ENCODE peak calls at places on chromosomes 2 and 18, in seven cellular contexts. E is head of caudate nucleus, C is Right ventricle myocardium superior, R is iPS-NIHi11, S is nucleus accumbens, F is NCI-H1436, O is LoVo. H is an unnamed sample.

GRCh38 chr18:79924814-79925655 is 26.4 kb downstream of the SLC66A2 start:
- DNase-seq in E (peak), C (peak), R (no peak), S (peak), F (no peak), O (no peak), H (no peak)

GRCh38 chr2:128302744-128303067 is 16.0 kb downstream of the HS6ST1 start:
- DNase-seq in E (no peak), C (peak), R (no peak), S (no peak), F (no peak), O (no peak), H (no peak)

GRCh38 chr2:214946949-214947348 is 137.5 kb upstream of the BARD1 start:
- DNase-seq in E (no peak), C (no peak), R (no peak), S (no peak), F (no peak), O (no peak), H (no peak)

GRCh38 chr2:2847131-2847740 is 516.2 kb upstream of the MYT1L start:
- DNase-seq in E (no peak), C (peak), R (no peak), S (peak), F (peak), O (no peak), H (no peak)

GRCh38 chr2:46979611-46980010 is 64.0 kb upstream of the MCFD2 start:
- DNase-seq in E (no peak), C (no peak), R (no peak), S (peak), F (no peak), O (no peak), H (no peak)

GRCh38 chr2:191622374-191623320 is 55.3 kb upstream of the NABP1 start:
- DNase-seq in E (no peak), C (no peak), R (no peak), S (no peak), F (no peak), O (no peak), H (no peak)

GRCh38 chr2:240793313-240794177 is 26.5 kb downstream of the KIF1A start:
- DNase-seq in E (no peak), C (peak), R (no peak), S (no peak), F (no peak), O (no peak), H (no peak)

GRCh38 chr2:17398770-17399169 is 119.5 kb downstream of the RAD51AP2 start:
- DNase-seq in E (no peak), C (no peak), R (no peak), S (no peak), F (no peak), O (no peak), H (no peak)

GRCh38 chr18:76471593-76471992 is 23.4 kb downstream of the ZNF516 start:
- DNase-seq in E (no peak), C (no peak), R (no peak), S (no peak), F (no peak), O (no peak), H (no peak)

GRCh38 chr2:10382313-10383061 is 65.6 kb downstream of the ODC1 start:
- DNase-seq in E (no peak), C (peak), R (no peak), S (no peak), F (no peak), O (no peak), H (no peak)

GRCh38 chr2:235716875-235717496 is 223.1 kb downstream of the AGAP1 start:
- DNase-seq in E (no peak), C (no peak), R (no peak), S (no peak), F (peak), O (no peak), H (no peak)

GRCh38 chr2:42755161-42755900 is 8.6 kb downstream of the OXER1 start:
- DNase-seq in E (no peak), C (no peak), R (no peak), S (no peak), F (no peak), O (no peak), H (no peak)

GRCh38 chr2:187313831-187314230 is 134.2 kb downstream of the CALCRL start:
- DNase-seq in E (no peak), C (no peak), R (no peak), S (no peak), F (peak), O (no peak), H (no peak)

GRCh38 chr2:17353268-17353667 is 165.0 kb downstream of the RAD51AP2 start:
- DNase-seq in E (no peak), C (no peak), R (no peak), S (no peak), F (no peak), O (no peak), H (no peak)

GRCh38 chr2:202635441-202636296 is 900 bp downstream of the FAM117B start:
- DNase-seq in E (peak), C (peak), R (peak), S (peak), F (peak), O (peak), H (peak)

GRCh38 chr2:239934571-239935171 is 90.5 kb downstream of the NDUFA10 start:
- DNase-seq in E (peak), C (peak), R (peak), S (peak), F (peak), O (peak), H (peak)

GRCh38 chr2:212282596-212283330 is 255.8 kb downstream of the ERBB4 start:
- DNase-seq in E (no peak), C (no peak), R (no peak), S (no peak), F (no peak), O (no peak), H (no peak)

GRCh38 chr2:241430178-241430577 is 74.1 kb downstream of the FARP2 start:
- DNase-seq in E (no peak), C (no peak), R (no peak), S (no peak), F (no peak), O (no peak), H (no peak)

GRCh38 chr2:24722141-24722790 is 70.9 kb downstream of the PTRHD1 start:
- DNase-seq in E (no peak), C (no peak), R (no peak), S (no peak), F (no peak), O (no peak), H (no peak)

GRCh38 chr2:220553150-220553549 is 925.7 kb downstream of the SLC4A3 start:
- DNase-seq in E (no peak), C (no peak), R (no peak), S (no peak), F (no peak), O (no peak), H (no peak)

GRCh38 chr2:197675711-197676188 is 363 bp upstream of the RFTN2 start:
- DNase-seq in E (peak), C (no peak), R (peak), S (peak), F (no peak), O (no peak), H (no peak)

GRCh38 chr2:60416221-60417008 is 137.0 kb downstream of the BCL11A start:
- DNase-seq in E (no peak), C (no peak), R (no peak), S (no peak), F (no peak), O (peak), H (no peak)

GRCh38 chr2:47357475-47357874 is 45.5 kb upstream of the MSH2 start:
- DNase-seq in E (peak), C (no peak), R (no peak), S (no peak), F (no peak), O (peak), H (no peak)

GRCh38 chr18:58205087-58205779 is 161.2 kb downstream of the NEDD4L start:
- DNase-seq in E (no peak), C (no peak), R (no peak), S (no peak), F (no peak), O (no peak), H (no peak)

GRCh38 chr2:96788393-96789244 is 27.4 kb upstream of the CNNM3 start:
- DNase-seq in E (peak), C (peak), R (no peak), S (peak), F (no peak), O (peak), H (no peak)

GRCh38 chr2:127695491-127696472 is 5.5 kb upstream of the SFT2D3 start:
- DNase-seq in E (peak), C (peak), R (peak), S (peak), F (peak), O (peak), H (no peak)

GRCh38 chr2:205580591-205580990 is 101.7 kb upstream of the NRP2 start:
- DNase-seq in E (no peak), C (no peak), R (no peak), S (no peak), F (no peak), O (no peak), H (no peak)

GRCh38 chr2:130385709-130386108 is 29.9 kb downstream of the PTPN18 start:
- DNase-seq in E (no peak), C (peak), R (no peak), S (no peak), F (no peak), O (no peak), H (no peak)

GRCh38 chr2:97715951-97716694 is 2.7 kb downstream of the ZAP70 start:
- DNase-seq in E (no peak), C (no peak), R (no peak), S (no peak), F (no peak), O (no peak), H (no peak)

GRCh38 chr2:143397886-143398614 is 268.8 kb downstream of the ARHGAP15 start:
- DNase-seq in E (no peak), C (no peak), R (no peak), S (no peak), F (no peak), O (no peak), H (peak)

GRCh38 chr2:30871980-30872789 is 64.9 kb upstream of the CAPN13 start:
- DNase-seq in E (no peak), C (no peak), R (peak), S (no peak), F (no peak), O (no peak), H (no peak)

GRCh38 chr2:55408946-55409868 is 10.4 kb downstream of the CCDC88A start:
- DNase-seq in E (no peak), C (no peak), R (no peak), S (no peak), F (no peak), O (no peak), H (no peak)

GRCh38 chr2:45301307-45302010 is 292.2 kb upstream of the SIX2 start:
- DNase-seq in E (no peak), C (no peak), R (no peak), S (no peak), F (peak), O (peak), H (no peak)

GRCh38 chr2:70041666-70042065 is 45.6 kb upstream of the PCBP1 start:
- DNase-seq in E (no peak), C (no peak), R (no peak), S (no peak), F (no peak), O (no peak), H (no peak)

GRCh38 chr2:103960126-103960508 is 893.8 kb upstream of the POU3F3 start:
- DNase-seq in E (no peak), C (no peak), R (no peak), S (no peak), F (no peak), O (no peak), H (no peak)

H was measured in NCI-H460.